ENCODE peak calls at places on chromosome 20, in nine cellular contexts. One of them, this sample, is unnamed.
A peak's percentile ranks its signal among the peaks of the same experiment; 100 is the strongest.

GRCh38 chr20:34163316-34163715 is 51.3 kb upstream of the EIF2S2 start:
- DNase-seq in Peyer's patch: no peak
- DNase-seq in lower lobe of right lung: no peak
- DNase-seq in spleen: no peak
- DNase-seq in brain microvascular endothelial cell: no peak
- DNase-seq in coronary artery: no peak
- DNase-seq in A549: no peak
- DNase-seq in cardiac muscle cell: no peak
- DNase-seq in IMR-90: no peak
- DNase-seq in this sample: no peak

GRCh38 chr20:44071057-44071456 is 115.9 kb downstream of the JPH2 start:
- DNase-seq in IMR-90: no peak
- DNase-seq in brain microvascular endothelial cell: no peak
- DNase-seq in A549: no peak
- DNase-seq in lower lobe of right lung: no peak
- DNase-seq in spleen: no peak
- DNase-seq in cardiac muscle cell: no peak
- DNase-seq in coronary artery: no peak
- DNase-seq in Peyer's patch: no peak
- DNase-seq in this sample: no peak

GRCh38 chr20:44640522-44640921 is 11.0 kb downstream of the ADA start:
- DNase-seq in brain microvascular endothelial cell: no peak
- DNase-seq in A549: no peak
- DNase-seq in coronary artery: no peak
- DNase-seq in IMR-90: no peak
- DNase-seq in Peyer's patch: no peak
- DNase-seq in spleen: no peak
- DNase-seq in cardiac muscle cell: no peak
- DNase-seq in lower lobe of right lung: no peak
- DNase-seq in this sample: no peak

GRCh38 chr20:50251992-50252491 is 61.4 kb downstream of the CEBPB start:
- DNase-seq in A549: no peak
- DNase-seq in cardiac muscle cell: no peak
- DNase-seq in lower lobe of right lung: no peak
- DNase-seq in spleen: no peak
- DNase-seq in IMR-90: peak; percentile 87
- DNase-seq in coronary artery: no peak
- DNase-seq in brain microvascular endothelial cell: peak; percentile 24
- DNase-seq in Peyer's patch: no peak
- DNase-seq in this sample: no peak

GRCh38 chr20:8213270-8213669 is 81.2 kb downstream of the PLCB1 start:
- DNase-seq in Peyer's patch: no peak
- DNase-seq in coronary artery: no peak
- DNase-seq in IMR-90: no peak
- DNase-seq in brain microvascular endothelial cell: no peak
- DNase-seq in spleen: no peak
- DNase-seq in cardiac muscle cell: no peak
- DNase-seq in A549: no peak
- DNase-seq in lower lobe of right lung: no peak
- DNase-seq in this sample: no peak

GRCh38 chr20:32168184-32168910 is 39.2 kb downstream of the PLAGL2 start:
- DNase-seq in IMR-90: peak; percentile 58
- DNase-seq in lower lobe of right lung: no peak
- DNase-seq in Peyer's patch: no peak
- DNase-seq in spleen: peak; percentile 10
- DNase-seq in coronary artery: peak; percentile 22
- DNase-seq in cardiac muscle cell: peak; percentile 77
- DNase-seq in brain microvascular endothelial cell: peak; percentile 14
- DNase-seq in A549: no peak
- DNase-seq in this sample: no peak

GRCh38 chr20:40776702-40777457 is 87.8 kb upstream of the MAFB start:
- DNase-seq in brain microvascular endothelial cell: no peak
- DNase-seq in lower lobe of right lung: no peak
- DNase-seq in coronary artery: no peak
- DNase-seq in A549: no peak
- DNase-seq in spleen: no peak
- DNase-seq in IMR-90: no peak
- DNase-seq in Peyer's patch: no peak
- DNase-seq in cardiac muscle cell: no peak
- DNase-seq in this sample: no peak

GRCh38 chr20:45444050-45444449 is 25.5 kb upstream of the WFDC2 start:
- DNase-seq in lower lobe of right lung: no peak
- DNase-seq in Peyer's patch: no peak
- DNase-seq in A549: no peak
- DNase-seq in brain microvascular endothelial cell: no peak
- DNase-seq in coronary artery: no peak
- DNase-seq in cardiac muscle cell: no peak
- DNase-seq in spleen: no peak
- DNase-seq in IMR-90: no peak
- DNase-seq in this sample: no peak

GRCh38 chr20:13638162-13638495 is 603 bp downstream of the TASP1 start:
- DNase-seq in brain microvascular endothelial cell: no peak
- DNase-seq in Peyer's patch: no peak
- DNase-seq in cardiac muscle cell: no peak
- DNase-seq in IMR-90: peak; percentile 16
- DNase-seq in spleen: no peak
- DNase-seq in lower lobe of right lung: no peak
- DNase-seq in coronary artery: no peak
- DNase-seq in A549: peak; percentile 33
- DNase-seq in this sample: peak; percentile 48

GRCh38 chr20:49982346-49983122 is at the start of gene SNAI1:
- DNase-seq in cardiac muscle cell: peak; percentile 89
- DNase-seq in lower lobe of right lung: peak; percentile 83
- DNase-seq in A549: peak; percentile 97
- DNase-seq in spleen: peak; percentile 94
- DNase-seq in coronary artery: peak; percentile 83
- DNase-seq in Peyer's patch: peak; percentile 81
- DNase-seq in IMR-90: peak; percentile 86
- DNase-seq in brain microvascular endothelial cell: peak; percentile 61
- DNase-seq in this sample: peak; percentile 100

GRCh38 chr20:18224968-18225568 is 63.3 kb upstream of the ZNF133 start:
- DNase-seq in brain microvascular endothelial cell: peak; percentile 70
- DNase-seq in cardiac muscle cell: peak; percentile 71
- DNase-seq in Peyer's patch: no peak
- DNase-seq in A549: peak; percentile 53
- DNase-seq in coronary artery: no peak
- DNase-seq in spleen: no peak
- DNase-seq in IMR-90: peak; percentile 64
- DNase-seq in lower lobe of right lung: no peak
- DNase-seq in this sample: peak; percentile 71

GRCh38 chr20:44633872-44634600 is 17.5 kb downstream of the ADA start:
- DNase-seq in spleen: no peak
- DNase-seq in Peyer's patch: no peak
- DNase-seq in IMR-90: no peak
- DNase-seq in lower lobe of right lung: no peak
- DNase-seq in cardiac muscle cell: no peak
- DNase-seq in brain microvascular endothelial cell: no peak
- DNase-seq in coronary artery: no peak
- DNase-seq in A549: no peak
- DNase-seq in this sample: no peak

GRCh38 chr20:24445510-24446170 is 23.8 kb upstream of the SYNDIG1 start:
- DNase-seq in cardiac muscle cell: no peak
- DNase-seq in IMR-90: no peak
- DNase-seq in spleen: no peak
- DNase-seq in A549: no peak
- DNase-seq in coronary artery: peak; percentile 57
- DNase-seq in brain microvascular endothelial cell: no peak
- DNase-seq in lower lobe of right lung: no peak
- DNase-seq in Peyer's patch: no peak
- DNase-seq in this sample: no peak

DNA sequence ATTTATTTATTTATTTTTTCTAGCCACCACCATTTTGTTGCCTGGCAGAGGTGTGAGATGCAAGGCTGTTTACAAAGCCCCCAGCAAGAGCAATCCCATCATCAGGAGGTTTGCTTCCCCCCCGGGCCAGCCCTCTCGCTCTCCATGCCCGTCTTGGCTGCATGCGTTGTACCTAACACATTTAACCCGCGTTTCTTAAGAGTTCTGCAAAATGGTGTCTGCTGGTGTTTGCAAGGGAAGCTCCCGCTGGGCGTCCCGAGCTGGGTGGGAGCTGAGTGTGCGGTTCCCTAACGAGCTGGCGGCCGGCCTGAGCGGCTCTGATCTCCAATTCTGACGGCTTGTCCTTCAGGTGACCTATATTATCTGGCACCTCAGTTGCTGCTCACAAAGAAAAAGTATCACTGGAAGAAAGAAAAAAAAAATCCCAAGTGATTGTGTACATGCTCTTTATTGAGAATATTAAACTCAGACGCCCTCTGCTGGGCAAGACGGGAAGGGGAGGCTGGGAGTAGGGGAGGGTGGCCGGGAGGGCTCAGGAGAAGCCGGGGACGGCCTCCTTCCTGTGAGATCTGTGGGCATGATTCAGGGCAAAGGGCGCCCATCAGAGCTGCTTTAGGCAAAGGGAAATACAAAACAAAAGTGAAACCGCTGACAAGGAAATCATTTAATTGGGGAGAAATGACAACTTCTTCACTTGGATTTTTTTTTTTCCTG is 154.8 kb downstream of the BCAS1 start:
- DNase-seq in IMR-90: peak; percentile 86
- DNase-seq in brain microvascular endothelial cell: peak; percentile 95
- DNase-seq in lower lobe of right lung: peak; percentile 95
- DNase-seq in spleen: peak; percentile 97
- DNase-seq in cardiac muscle cell: peak; percentile 95
- DNase-seq in coronary artery: peak; percentile 95
- DNase-seq in A549: peak; percentile 92
- DNase-seq in Peyer's patch: peak; percentile 100
- DNase-seq in this sample: peak; percentile 96
- TF ChIP-seq CTCF in IMR-90: peak; percentile 93
- TF ChIP-seq CTCF in brain microvascular endothelial cell: peak; percentile 89
- TF ChIP-seq CTCF in lower lobe of right lung: peak; percentile 93
- TF ChIP-seq CTCF in spleen: peak; percentile 98
- TF ChIP-seq CTCF in cardiac muscle cell: peak; percentile 80
- TF ChIP-seq CTCF in coronary artery: peak; percentile 90
- TF ChIP-seq CTCF in A549: peak; percentile 96
- TF ChIP-seq CTCF in Peyer's patch: peak; percentile 96
- TF ChIP-seq CTCF in this sample: peak; percentile 99

DNA sequence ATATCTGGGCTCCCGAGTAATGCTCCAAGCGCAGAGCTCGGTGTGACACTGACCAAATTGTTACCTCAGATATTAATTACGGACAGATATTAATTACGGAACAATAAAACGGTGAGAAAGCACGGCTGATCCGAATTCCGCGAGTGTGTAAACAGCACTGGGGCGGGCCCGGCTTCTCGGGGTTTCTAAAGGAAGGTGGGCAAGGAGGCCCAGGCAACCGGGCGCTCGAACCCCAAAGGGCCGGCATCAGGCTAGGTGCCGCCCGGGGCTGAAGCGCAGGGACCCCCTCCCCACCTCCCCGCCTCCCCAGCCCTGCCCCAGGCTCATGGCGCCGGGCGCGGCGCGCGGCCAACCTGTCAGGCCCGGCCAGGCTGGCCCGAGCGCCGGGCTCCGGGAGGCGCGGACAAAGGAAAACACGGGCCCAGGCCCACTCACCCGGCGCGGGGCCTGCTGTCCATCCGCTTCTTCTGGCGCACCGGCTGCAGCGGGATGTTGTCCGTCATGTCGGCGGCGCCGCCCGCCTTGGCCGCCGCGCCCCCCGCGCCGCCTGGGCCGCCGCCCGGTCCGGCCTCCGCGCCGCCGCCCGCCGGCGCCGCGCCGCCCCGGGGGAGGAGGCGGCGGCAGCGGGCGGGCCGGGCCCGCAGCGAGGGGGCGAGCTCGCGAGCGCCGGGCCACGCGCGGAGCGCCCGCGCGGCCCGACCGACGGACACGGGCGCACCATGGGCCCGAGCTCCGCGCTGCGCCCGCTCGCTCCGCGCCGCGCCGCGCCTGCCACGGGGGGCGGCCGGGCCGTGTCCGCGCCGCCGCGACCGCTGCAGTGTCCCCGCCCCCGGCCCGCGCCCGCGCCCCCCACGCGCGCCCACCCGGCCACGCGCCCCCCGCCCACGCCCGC is at the start of gene ATP9A:
- DNase-seq in IMR-90: peak; percentile 31
- DNase-seq in coronary artery: no peak
- DNase-seq in A549: no peak
- DNase-seq in brain microvascular endothelial cell: no peak
- DNase-seq in Peyer's patch: no peak
- DNase-seq in lower lobe of right lung: no peak
- DNase-seq in spleen: peak; percentile 79
- DNase-seq in cardiac muscle cell: peak; percentile 43
- DNase-seq in this sample: peak; percentile 44
- H3K27ac ChIP-seq in IMR-90: peak within 1 kb of the TSS; percentile 45
- H3K27ac ChIP-seq in coronary artery: peak within 1 kb of the TSS; percentile 66
- H3K27ac ChIP-seq in A549: peak within 1 kb of the TSS; percentile 83
- H3K27ac ChIP-seq in brain microvascular endothelial cell: no peak within 1 kb of the TSS
- H3K27ac ChIP-seq in Peyer's patch: peak within 1 kb of the TSS; percentile 67
- H3K27ac ChIP-seq in lower lobe of right lung: peak within 1 kb of the TSS; percentile 51
- H3K27ac ChIP-seq in spleen: no peak within 1 kb of the TSS
- H3K27ac ChIP-seq in cardiac muscle cell: no peak within 1 kb of the TSS
- H3K27ac ChIP-seq in this sample: no peak within 1 kb of the TSS

DNA sequence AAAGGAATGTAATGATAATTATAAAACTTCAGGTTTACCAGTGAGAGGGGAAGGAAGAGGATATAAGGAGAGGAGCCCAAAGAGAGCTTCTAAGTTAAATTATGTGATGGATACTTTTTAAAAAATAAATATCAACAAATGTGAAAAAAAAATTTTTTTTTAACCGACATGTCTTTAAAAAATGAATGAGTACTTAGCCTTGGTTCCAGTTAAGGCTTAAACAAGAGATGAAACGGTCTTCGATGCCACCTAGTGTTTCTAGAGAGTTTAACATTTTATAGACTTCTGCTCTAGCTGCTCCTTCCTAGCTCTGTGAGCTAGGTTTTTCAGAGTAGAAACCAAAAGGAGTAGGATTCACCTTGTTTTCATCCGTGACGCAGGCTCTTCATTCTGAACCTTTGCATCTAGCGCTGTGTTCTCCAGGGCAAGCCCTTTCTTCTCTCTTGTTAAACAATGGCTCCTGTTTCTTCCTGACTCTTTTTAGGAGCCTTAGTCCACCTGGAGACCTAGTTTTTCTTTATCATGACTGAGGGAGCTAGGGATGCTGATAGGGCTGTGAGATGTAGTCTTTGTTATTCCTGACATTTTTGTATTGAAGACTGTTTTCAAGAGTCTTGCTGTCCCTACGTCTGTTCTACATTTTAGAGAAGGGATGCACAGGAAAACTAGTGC is 42.4 kb upstream of the GNRH2 start:
- DNase-seq in brain microvascular endothelial cell: peak; percentile 53
- DNase-seq in spleen: no peak
- DNase-seq in Peyer's patch: no peak
- DNase-seq in A549: peak; percentile 60
- DNase-seq in coronary artery: no peak
- DNase-seq in IMR-90: peak; percentile 75
- DNase-seq in lower lobe of right lung: no peak
- DNase-seq in cardiac muscle cell: peak; percentile 83
- DNase-seq in this sample: peak; percentile 57
- TF ChIP-seq CTCF in brain microvascular endothelial cell: no peak
- TF ChIP-seq CTCF in spleen: no peak
- TF ChIP-seq CTCF in Peyer's patch: no peak
- TF ChIP-seq CTCF in A549: peak; percentile 92
- TF ChIP-seq CTCF in coronary artery: no peak
- TF ChIP-seq CTCF in IMR-90: peak; percentile 74
- TF ChIP-seq CTCF in lower lobe of right lung: peak; percentile 52
- TF ChIP-seq CTCF in cardiac muscle cell: peak; percentile 58
- TF ChIP-seq CTCF in this sample: peak; percentile 72

DNA sequence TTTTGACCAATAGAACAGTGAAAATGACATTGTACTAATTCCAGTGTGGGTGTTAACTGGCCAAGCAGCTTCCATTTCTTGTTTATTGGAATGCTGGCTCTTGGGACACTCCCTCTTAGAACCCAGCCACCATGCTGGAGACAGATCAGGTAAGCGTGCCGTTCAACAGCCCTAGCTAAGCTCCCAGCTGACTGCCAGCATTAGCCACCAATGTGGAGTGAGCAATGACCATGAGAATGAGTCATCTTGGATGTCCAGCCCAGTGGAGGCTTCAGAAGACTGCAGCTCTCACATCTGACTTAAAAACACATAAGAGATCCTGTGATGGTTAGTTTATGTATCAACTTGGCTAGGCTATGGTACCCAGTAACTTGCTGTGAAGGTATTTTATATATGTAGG is 3.0 kb upstream of the LINC00237 start:
- DNase-seq in IMR-90: peak; percentile 7
- DNase-seq in cardiac muscle cell: no peak
- DNase-seq in lower lobe of right lung: no peak
- DNase-seq in brain microvascular endothelial cell: no peak
- DNase-seq in A549: no peak
- DNase-seq in coronary artery: no peak
- DNase-seq in spleen: no peak
- DNase-seq in Peyer's patch: no peak
- DNase-seq in this sample: no peak
- H3K27ac ChIP-seq in IMR-90: no peak overlapping the region
- H3K27ac ChIP-seq in cardiac muscle cell: no peak overlapping the region
- H3K27ac ChIP-seq in lower lobe of right lung: no peak overlapping the region
- H3K27ac ChIP-seq in brain microvascular endothelial cell: no peak overlapping the region
- H3K27ac ChIP-seq in A549: no peak overlapping the region
- H3K27ac ChIP-seq in coronary artery: no peak overlapping the region
- H3K27ac ChIP-seq in spleen: no peak overlapping the region
- H3K27ac ChIP-seq in Peyer's patch: no peak overlapping the region
- H3K27ac ChIP-seq in this sample: no peak overlapping the region

This sample was measured in RWPE1.